ENCODE peak calls at places on chromosomes 16 and 17, in eight cellular contexts. One of them, this sample, is unnamed.
A peak's percentile ranks its signal among the peaks of the same experiment; 100 is the strongest.

GRCh38 chr17:11005940-11006339 is 168.1 kb upstream of the PIRT start:
- DNase-seq in HFF-Myc: no peak
- DNase-seq in ovary: no peak
- DNase-seq in adrenal gland: no peak
- DNase-seq in foreskin fibroblast: no peak
- DNase-seq in psoas muscle: no peak
- DNase-seq in IMR-90: no peak
- DNase-seq in cardiac fibroblast: no peak
- DNase-seq in this sample: no peak

GRCh38 chr17:30929081-30929633 is 7.4 kb downstream of the ADAP2 start:
- DNase-seq in HFF-Myc: no peak
- DNase-seq in ovary: no peak
- DNase-seq in adrenal gland: no peak
- DNase-seq in foreskin fibroblast: no peak
- DNase-seq in psoas muscle: no peak
- DNase-seq in IMR-90: no peak
- DNase-seq in cardiac fibroblast: no peak
- DNase-seq in this sample: no peak

GRCh38 chr17:1170739-1171138 is 9.0 kb downstream of the ABR start:
- DNase-seq in HFF-Myc: no peak
- DNase-seq in ovary: no peak
- DNase-seq in adrenal gland: no peak
- DNase-seq in foreskin fibroblast: no peak
- DNase-seq in psoas muscle: no peak
- DNase-seq in IMR-90: no peak
- DNase-seq in cardiac fibroblast: no peak
- DNase-seq in this sample: no peak

GRCh38 chr16:69448470-69449193 is 24.2 kb downstream of the CYB5B start:
- DNase-seq in HFF-Myc: peak; percentile 27
- DNase-seq in ovary: no peak
- DNase-seq in adrenal gland: no peak
- DNase-seq in foreskin fibroblast: peak; percentile 41
- DNase-seq in psoas muscle: no peak
- DNase-seq in IMR-90: peak; percentile 67
- DNase-seq in cardiac fibroblast: peak; percentile 28
- DNase-seq in this sample: peak; percentile 67

GRCh38 chr17:65564793-65565192 is 3.3 kb upstream of the AXIN2 start:
- DNase-seq in HFF-Myc: no peak
- DNase-seq in ovary: no peak
- DNase-seq in adrenal gland: peak; percentile 63
- DNase-seq in foreskin fibroblast: no peak
- DNase-seq in psoas muscle: no peak
- DNase-seq in IMR-90: peak; percentile 40
- DNase-seq in cardiac fibroblast: no peak
- DNase-seq in this sample: peak; percentile 56

GRCh38 chr16:51431517-51432241 is 280.6 kb upstream of the SALL1 start:
- DNase-seq in HFF-Myc: peak; percentile 93
- DNase-seq in ovary: no peak
- DNase-seq in adrenal gland: peak; percentile 43
- DNase-seq in foreskin fibroblast: peak; percentile 98
- DNase-seq in psoas muscle: no peak
- DNase-seq in IMR-90: peak; percentile 99
- DNase-seq in cardiac fibroblast: peak; percentile 93
- DNase-seq in this sample: peak; percentile 96

GRCh38 chr17:30378191-30378796 is 433 bp upstream of the CPD start:
- DNase-seq in HFF-Myc: no peak
- DNase-seq in ovary: peak; percentile 42
- DNase-seq in adrenal gland: no peak
- DNase-seq in foreskin fibroblast: no peak
- DNase-seq in psoas muscle: peak; percentile 59
- DNase-seq in IMR-90: peak; percentile 11
- DNase-seq in cardiac fibroblast: no peak
- DNase-seq in this sample: no peak

GRCh38 chr17:48028736-48029135 is 8.9 kb downstream of the COPZ2 start:
- DNase-seq in HFF-Myc: no peak
- DNase-seq in ovary: no peak
- DNase-seq in adrenal gland: no peak
- DNase-seq in foreskin fibroblast: no peak
- DNase-seq in psoas muscle: no peak
- DNase-seq in IMR-90: no peak
- DNase-seq in cardiac fibroblast: no peak
- DNase-seq in this sample: no peak

GRCh38 chr16:12758031-12758669 is 45.5 kb downstream of the CPPED1 start:
- DNase-seq in HFF-Myc: no peak
- DNase-seq in ovary: no peak
- DNase-seq in adrenal gland: no peak
- DNase-seq in foreskin fibroblast: no peak
- DNase-seq in psoas muscle: no peak
- DNase-seq in IMR-90: no peak
- DNase-seq in cardiac fibroblast: no peak
- DNase-seq in this sample: no peak

GRCh38 chr17:79905832-79906231 is 66.6 kb upstream of the CBX4 start:
- DNase-seq in HFF-Myc: no peak
- DNase-seq in ovary: no peak
- DNase-seq in adrenal gland: no peak
- DNase-seq in foreskin fibroblast: no peak
- DNase-seq in psoas muscle: no peak
- DNase-seq in IMR-90: no peak
- DNase-seq in cardiac fibroblast: peak; percentile 12
- DNase-seq in this sample: no peak

GRCh38 chr17:80294210-80294609 is 33.6 kb downstream of the RNF213 start:
- DNase-seq in HFF-Myc: no peak
- DNase-seq in ovary: no peak
- DNase-seq in adrenal gland: no peak
- DNase-seq in foreskin fibroblast: no peak
- DNase-seq in psoas muscle: peak; percentile 39
- DNase-seq in IMR-90: no peak
- DNase-seq in cardiac fibroblast: no peak
- DNase-seq in this sample: no peak

GRCh38 chr16:30526137-30526822 is at the start of gene ZNF768:
- DNase-seq in HFF-Myc: no peak
- DNase-seq in ovary: peak; percentile 68
- DNase-seq in adrenal gland: peak; percentile 45
- DNase-seq in foreskin fibroblast: no peak
- DNase-seq in psoas muscle: peak; percentile 69
- DNase-seq in IMR-90: no peak
- DNase-seq in cardiac fibroblast: peak; percentile 18
- DNase-seq in this sample: peak; percentile 9

GRCh38 chr17:17513626-17514025 is 17.4 kb upstream of the RASD1 start:
- DNase-seq in HFF-Myc: no peak
- DNase-seq in ovary: no peak
- DNase-seq in adrenal gland: no peak
- DNase-seq in foreskin fibroblast: no peak
- DNase-seq in psoas muscle: peak; percentile 39
- DNase-seq in IMR-90: no peak
- DNase-seq in cardiac fibroblast: no peak
- DNase-seq in this sample: no peak

GRCh38 chr16:71287454-71287853 is 1.7 kb downstream of the CMTR2 start:
- DNase-seq in HFF-Myc: no peak
- DNase-seq in ovary: no peak
- DNase-seq in adrenal gland: no peak
- DNase-seq in foreskin fibroblast: no peak
- DNase-seq in psoas muscle: no peak
- DNase-seq in IMR-90: no peak
- DNase-seq in cardiac fibroblast: no peak
- DNase-seq in this sample: no peak

GRCh38 chr16:35431829-35432663 is 1972.6 kb downstream of the TP53TG3F start:
- DNase-seq in HFF-Myc: no peak
- DNase-seq in ovary: no peak
- DNase-seq in adrenal gland: no peak
- DNase-seq in foreskin fibroblast: no peak
- DNase-seq in psoas muscle: no peak
- DNase-seq in IMR-90: no peak
- DNase-seq in cardiac fibroblast: no peak
- DNase-seq in this sample: no peak

DNA sequence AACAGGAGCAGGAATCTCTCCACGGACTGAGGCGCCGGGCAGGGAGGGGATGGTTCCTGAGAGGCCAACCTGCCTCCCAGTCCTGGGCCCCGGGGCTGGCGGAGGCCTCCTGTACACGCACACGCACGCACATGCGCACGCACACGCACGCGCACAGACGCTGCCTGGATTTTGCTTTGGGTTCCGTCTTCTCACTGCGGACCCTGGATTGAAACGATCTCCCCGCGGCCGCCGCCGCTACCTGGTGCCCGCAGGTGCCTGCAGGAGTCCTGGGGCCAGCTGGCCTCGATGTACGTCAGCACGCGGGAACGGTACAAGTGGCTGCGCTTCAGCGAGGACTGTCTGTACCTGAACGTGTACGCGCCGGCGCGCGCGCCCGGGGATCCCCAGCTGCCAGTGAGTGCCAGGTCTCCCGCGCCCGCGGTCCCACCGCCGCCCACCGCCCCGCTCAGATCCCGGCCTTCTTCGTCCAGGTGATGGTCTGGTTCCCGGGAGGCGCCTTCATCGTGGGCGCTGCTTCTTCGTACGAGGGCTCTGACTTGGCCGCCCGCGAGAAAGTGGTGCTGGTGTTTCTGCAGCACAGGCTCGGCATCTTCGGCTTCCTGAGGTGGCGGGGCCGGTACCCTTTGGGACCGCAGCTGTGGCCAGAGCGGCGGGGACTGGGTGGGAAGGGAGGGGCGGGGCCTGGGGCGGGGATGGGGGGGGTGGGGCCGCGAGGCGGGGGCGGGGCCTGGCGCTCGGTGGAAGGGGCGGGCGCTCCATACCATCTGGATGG is 12.2 kb downstream of the CES4A start:
- DNase-seq in HFF-Myc: no peak
- DNase-seq in ovary: peak; percentile 69
- DNase-seq in adrenal gland: peak; percentile 57
- DNase-seq in foreskin fibroblast: peak; percentile 30
- DNase-seq in psoas muscle: peak; percentile 73
- DNase-seq in IMR-90: no peak
- DNase-seq in cardiac fibroblast: no peak
- DNase-seq in this sample: no peak
- H3K4me3 ChIP-seq in HFF-Myc: peak overlapping the region; percentile 47
- H3K4me3 ChIP-seq in ovary: peak overlapping the region; percentile 60
- H3K4me3 ChIP-seq in adrenal gland: peak overlapping the region; percentile 25
- H3K4me3 ChIP-seq in foreskin fibroblast: peak overlapping the region; percentile 48
- H3K4me3 ChIP-seq in psoas muscle: peak overlapping the region; percentile 67
- H3K4me3 ChIP-seq in IMR-90: peak overlapping the region; percentile 65
- H3K4me3 ChIP-seq in cardiac fibroblast: peak overlapping the region; percentile 55
- H3K4me3 ChIP-seq in this sample: peak overlapping the region; percentile 62

GRCh38 chr17:57467801-57468200 is 211.5 kb downstream of the MSI2 start:
- DNase-seq in HFF-Myc: no peak
- DNase-seq in ovary: no peak
- DNase-seq in adrenal gland: no peak
- DNase-seq in foreskin fibroblast: no peak
- DNase-seq in psoas muscle: no peak
- DNase-seq in IMR-90: no peak
- DNase-seq in cardiac fibroblast: no peak
- DNase-seq in this sample: no peak

GRCh38 chr17:57475786-57476185 is 219.5 kb downstream of the MSI2 start:
- DNase-seq in HFF-Myc: no peak
- DNase-seq in ovary: no peak
- DNase-seq in adrenal gland: no peak
- DNase-seq in foreskin fibroblast: no peak
- DNase-seq in psoas muscle: no peak
- DNase-seq in IMR-90: no peak
- DNase-seq in cardiac fibroblast: no peak
- DNase-seq in this sample: no peak

GRCh38 chr17:57468932-57469775 is 212.8 kb downstream of the MSI2 start:
- DNase-seq in HFF-Myc: no peak
- DNase-seq in ovary: no peak
- DNase-seq in adrenal gland: no peak
- DNase-seq in foreskin fibroblast: no peak
- DNase-seq in psoas muscle: no peak
- DNase-seq in IMR-90: no peak
- DNase-seq in cardiac fibroblast: no peak
- DNase-seq in this sample: no peak

GRCh38 chr17:57470906-57471305 is 214.6 kb downstream of the MSI2 start:
- DNase-seq in HFF-Myc: no peak
- DNase-seq in ovary: no peak
- DNase-seq in adrenal gland: no peak
- DNase-seq in foreskin fibroblast: no peak
- DNase-seq in psoas muscle: no peak
- DNase-seq in IMR-90: no peak
- DNase-seq in cardiac fibroblast: no peak
- DNase-seq in this sample: no peak

GRCh38 chr17:57471941-57472368 is 215.6 kb downstream of the MSI2 start:
- DNase-seq in HFF-Myc: no peak
- DNase-seq in ovary: no peak
- DNase-seq in adrenal gland: no peak
- DNase-seq in foreskin fibroblast: no peak
- DNase-seq in psoas muscle: no peak
- DNase-seq in IMR-90: no peak
- DNase-seq in cardiac fibroblast: no peak
- DNase-seq in this sample: no peak
- TF ChIP-seq CTCF in HFF-Myc: no peak
- TF ChIP-seq CTCF in ovary: no peak
- TF ChIP-seq CTCF in adrenal gland: no peak
- TF ChIP-seq CTCF in foreskin fibroblast: no peak
- TF ChIP-seq CTCF in psoas muscle: no peak
- TF ChIP-seq CTCF in IMR-90: no peak
- TF ChIP-seq CTCF in cardiac fibroblast: no peak
- TF ChIP-seq CTCF in this sample: no peak

GRCh38 chr17:19714542-19715411 is 1.6 kb downstream of the SLC47A2 start:
- DNase-seq in HFF-Myc: no peak
- DNase-seq in ovary: peak; percentile 22
- DNase-seq in adrenal gland: no peak
- DNase-seq in foreskin fibroblast: no peak
- DNase-seq in psoas muscle: peak; percentile 19
- DNase-seq in IMR-90: no peak
- DNase-seq in cardiac fibroblast: no peak
- DNase-seq in this sample: no peak

GRCh38 chr17:19713462-19713861 is 2.9 kb downstream of the SLC47A2 start:
- DNase-seq in HFF-Myc: no peak
- DNase-seq in ovary: peak; percentile 7
- DNase-seq in adrenal gland: no peak
- DNase-seq in foreskin fibroblast: no peak
- DNase-seq in psoas muscle: no peak
- DNase-seq in IMR-90: no peak
- DNase-seq in cardiac fibroblast: no peak
- DNase-seq in this sample: no peak

GRCh38 chr17:19716108-19717030 is at the start of gene SLC47A2:
- DNase-seq in HFF-Myc: no peak
- DNase-seq in ovary: no peak
- DNase-seq in adrenal gland: peak; percentile 16
- DNase-seq in foreskin fibroblast: no peak
- DNase-seq in psoas muscle: no peak
- DNase-seq in IMR-90: no peak
- DNase-seq in cardiac fibroblast: no peak
- DNase-seq in this sample: no peak

GRCh38 chr17:19712436-19713004 is 3.9 kb downstream of the SLC47A2 start:
- DNase-seq in HFF-Myc: no peak
- DNase-seq in ovary: peak; percentile 5
- DNase-seq in adrenal gland: no peak
- DNase-seq in foreskin fibroblast: no peak
- DNase-seq in psoas muscle: no peak
- DNase-seq in IMR-90: no peak
- DNase-seq in cardiac fibroblast: no peak
- DNase-seq in this sample: no peak

GRCh38 chr17:19713901-19714361 is 2.5 kb downstream of the SLC47A2 start:
- DNase-seq in HFF-Myc: no peak
- DNase-seq in ovary: peak; percentile 7
- DNase-seq in adrenal gland: no peak
- DNase-seq in foreskin fibroblast: no peak
- DNase-seq in psoas muscle: no peak
- DNase-seq in IMR-90: no peak
- DNase-seq in cardiac fibroblast: no peak
- DNase-seq in this sample: no peak
- H3K4me3 ChIP-seq in HFF-Myc: no peak overlapping the region
- H3K4me3 ChIP-seq in ovary: no peak overlapping the region
- H3K4me3 ChIP-seq in adrenal gland: no peak overlapping the region
- H3K4me3 ChIP-seq in foreskin fibroblast: no peak overlapping the region
- H3K4me3 ChIP-seq in psoas muscle: no peak overlapping the region
- H3K4me3 ChIP-seq in IMR-90: no peak overlapping the region
- H3K4me3 ChIP-seq in cardiac fibroblast: no peak overlapping the region
- H3K4me3 ChIP-seq in this sample: no peak overlapping the region

GRCh38 chr16:49183911-49184310 is 97.7 kb downstream of the CBLN1 start:
- DNase-seq in HFF-Myc: peak; percentile 0
- DNase-seq in ovary: no peak
- DNase-seq in adrenal gland: no peak
- DNase-seq in foreskin fibroblast: no peak
- DNase-seq in psoas muscle: no peak
- DNase-seq in IMR-90: no peak
- DNase-seq in cardiac fibroblast: no peak
- DNase-seq in this sample: no peak
- TF ChIP-seq CTCF in HFF-Myc: peak; percentile 36
- TF ChIP-seq CTCF in ovary: no peak
- TF ChIP-seq CTCF in adrenal gland: no peak
- TF ChIP-seq CTCF in foreskin fibroblast: no peak
- TF ChIP-seq CTCF in psoas muscle: peak; percentile 29
- TF ChIP-seq CTCF in IMR-90: peak; percentile 32
- TF ChIP-seq CTCF in cardiac fibroblast: no peak
- TF ChIP-seq CTCF in this sample: no peak